ENCODE peak calls at places on chromosomes 3 and 15, in four cellular contexts. L is HepG2, Y is SK-N-SH, W is K562. M is an unnamed sample.
A peak's percentile ranks its signal among the peaks of the same experiment; 100 is the strongest.

GRCh38 chr3:115062412-115062956 is 84.6 kb downstream of the ZBTB20 start:
- DNase-seq in Y (no peak), W (no peak), L (no peak), M (no peak)

GRCh38 chr3:37945803-37946530 is 44.6 kb upstream of the VILL start:
- DNase-seq in Y (peak; percentile 89), L (no peak), W (no peak), M (no peak)

GRCh38 chr15:81418891-81419290 is 44.9 kb upstream of the TMC3 start:
- DNase-seq in W (no peak), L (no peak), Y (no peak), M (no peak)

GRCh38 chr3:79040091-79040490 is 727.7 kb downstream of the ROBO1 start:
- DNase-seq in Y (no peak), W (no peak), L (no peak), M (no peak)

GRCh38 chr3:196985954-196986885 is 17.6 kb upstream of the PIGZ start:
- DNase-seq in Y (no peak), L (peak; percentile 63), W (no peak), M (no peak)

GRCh38 chr3:171788546-171789351 is 21.5 kb downstream of the PLD1 start:
- DNase-seq in L (peak; percentile 63), W (no peak), Y (no peak), M (no peak)

GRCh38 chr3:144643778-144644191 is 672.2 kb downstream of the DIPK2A start:
- DNase-seq in Y (no peak), W (no peak), L (no peak), M (no peak)

GRCh38 chr15:70202756-70203155 is 105.0 kb upstream of the TLE3 start:
- DNase-seq in L (no peak), W (no peak), Y (no peak), M (no peak)

GRCh38 chr3:59212128-59212764 is 162.4 kb upstream of the CFAP20DC start:
- DNase-seq in Y (peak; percentile 57), L (peak; percentile 26), W (peak; percentile 30), M (no peak)

GRCh38 chr15:84915011-84915958 is 30.8 kb downstream of the SLC28A1 start:
- DNase-seq in L (peak; percentile 84), Y (peak; percentile 90), W (peak; percentile 74), M (no peak)

GRCh38 chr3:40534283-40534682 is 9.5 kb downstream of the ZNF621 start:
- DNase-seq in Y (no peak), L (no peak), W (no peak), M (no peak)

GRCh38 chr3:155230382-155230781 is 63.1 kb downstream of the STRIT1 start:
- DNase-seq in Y (no peak), W (no peak), L (no peak), M (no peak)

GRCh38 chr3:112757197-112757596 is 89.5 kb downstream of the CD200R1L start:
- DNase-seq in Y (no peak), L (no peak), W (no peak), M (no peak)

GRCh38 chr15:99994849-99995248 is 261.6 kb upstream of the LYSMD4 start:
- DNase-seq in Y (no peak), L (no peak), W (no peak), M (peak; percentile 18)

GRCh38 chr15:38072507-38073277 is 138.3 kb downstream of the TMCO5A start:
- DNase-seq in W (no peak), L (peak; percentile 75), Y (peak; percentile 84), M (peak; percentile 91)

GRCh38 chr3:178602864-178603263 is 66.6 kb downstream of the KCNMB2 start:
- DNase-seq in W (no peak), Y (no peak), L (no peak), M (no peak)

GRCh38 chr3:1019157-1019556 is 73.7 kb upstream of the CNTN6 start:
- DNase-seq in L (no peak), Y (no peak), W (no peak), M (no peak)

GRCh38 chr3:166554006-166554405 is 716.8 kb upstream of the BCHE start:
- DNase-seq in L (no peak), Y (no peak), W (no peak), M (no peak)

GRCh38 chr3:66481071-66482001 is 19.5 kb downstream of the LRIG1 start:
- DNase-seq in Y (no peak), L (peak; percentile 99), W (no peak), M (no peak)

GRCh38 chr15:52658955-52659354 is 20.2 kb downstream of the ATOSA start:
- DNase-seq in L (no peak), Y (no peak), W (no peak), M (no peak)

GRCh38 chr3:45687828-45688193 is 1.4 kb upstream of the SACM1L start:
- DNase-seq in L (no peak), Y (no peak), W (no peak), M (no peak)

GRCh38 chr3:167716920-167717319 is 17.8 kb downstream of the PDCD10 start:
- DNase-seq in W (no peak), Y (no peak), L (peak; percentile 89), M (no peak)

DNA sequence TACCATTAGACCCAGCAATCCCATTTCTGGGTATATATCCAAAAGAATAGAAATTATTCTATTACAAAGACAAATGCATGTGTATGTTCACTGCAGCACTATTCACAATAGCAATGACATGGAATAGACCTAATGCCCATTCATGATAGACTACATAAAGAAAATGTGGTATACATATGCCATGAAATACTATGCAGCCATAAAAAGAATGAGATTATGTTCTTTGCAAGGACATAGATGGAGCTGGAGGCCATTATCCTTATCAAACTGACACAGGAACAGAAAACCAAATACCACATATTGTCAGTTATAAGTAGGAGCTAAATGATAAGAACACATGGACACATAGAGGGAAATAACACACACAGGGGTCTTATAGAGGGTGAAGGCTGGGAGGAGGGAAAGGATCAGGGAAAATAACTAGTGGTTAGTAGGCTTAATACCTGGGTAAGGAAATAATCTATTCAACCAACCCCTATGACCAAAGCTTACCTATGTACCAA is 366.8 kb downstream of the EDEM1 start:
- DNase-seq in Y (no peak), W (no peak), L (no peak), M (no peak)
- TF ChIP-seq MAX in Y (no peak), W (no peak), L (no peak), M (no peak)

DNA sequence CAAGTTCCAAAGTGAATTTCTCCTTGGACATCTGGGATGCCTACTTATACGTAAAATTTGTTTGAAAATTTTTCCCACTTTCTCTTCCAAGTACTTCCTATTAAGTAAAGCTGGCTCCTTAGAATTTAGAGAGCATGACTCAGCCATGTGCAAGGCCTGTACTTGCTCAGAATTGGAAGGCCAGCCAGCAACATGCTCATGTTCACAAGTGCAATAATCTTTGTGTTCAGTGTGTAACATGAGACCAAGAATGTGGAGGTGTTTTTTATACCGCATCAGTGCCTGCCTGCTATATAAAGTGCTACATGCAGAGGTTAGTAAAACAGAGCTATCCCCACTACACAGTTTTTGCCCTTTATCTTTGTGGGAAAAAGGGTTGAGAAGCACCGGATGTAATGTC is 151.9 kb upstream of the FEZF2 start:
- DNase-seq in L (no peak), Y (no peak), W (no peak), M (no peak)
- TF ChIP-seq FOXJ3 in L (no peak), Y (no peak), W (no peak), M (no peak)

GRCh38 chr15:59892995-59893394 is 111.1 kb upstream of the FOXB1 start:
- DNase-seq in Y (no peak), W (no peak), L (no peak), M (peak; percentile 22)
- TF ChIP-seq MAX in Y (no peak), W (no peak), L (no peak), M (no peak)

GRCh38 chr3:69207036-69207435 is 84.6 kb upstream of the LMOD3 start:
- DNase-seq in L (no peak), Y (no peak), W (no peak), M (no peak)
- TF ChIP-seq FOXJ3 in L (no peak), Y (no peak), W (no peak), M (no peak)

GRCh38 chr15:49313650-49314049 is 109.4 kb upstream of the FGF7 start:
- DNase-seq in W (no peak), Y (no peak), L (no peak), M (no peak)
- TF ChIP-seq MAX in W (no peak), Y (no peak), L (no peak), M (no peak)